ENCODE peak calls at places on chromosomes 12 and 14, in seven cellular contexts. S is astrocyte, C is lower lobe of right lung, R is AG04450, H is tibial artery, G is tibial nerve, Z is AG09309. Q is an unnamed sample.

GRCh38 chr14:98249476-98249875 is 1022.5 kb downstream of the BCL11B start:
- DNase-seq in R (no peak), C (no peak), G (no peak), Z (no peak), S (no peak), H (no peak), Q (no peak)

GRCh38 chr12:47808574-47809380 is 10.9 kb downstream of the HDAC7 start:
- DNase-seq in R (no peak), C (no peak), S (no peak), G (no peak), Z (no peak), H (no peak), Q (no peak)

GRCh38 chr12:118312578-118312977 is 60.1 kb downstream of the TAOK3 start:
- DNase-seq in H (no peak), R (no peak), S (peak), G (no peak), C (no peak), Z (no peak), Q (no peak)

GRCh38 chr14:31457665-31458659 is 656 bp upstream of the DTD2 start:
- DNase-seq in S (no peak), C (no peak), Z (no peak), H (no peak), G (no peak), R (no peak), Q (no peak)

GRCh38 chr14:23383041-23383440 is 6.2 kb downstream of the CMTM5 start:
- DNase-seq in C (no peak), Z (no peak), S (no peak), H (no peak), R (no peak), G (no peak), Q (no peak)

GRCh38 chr12:68785823-68786222 is 22.2 kb upstream of the MDM2 start:
- DNase-seq in G (no peak), S (no peak), H (no peak), R (no peak), Z (no peak), C (no peak), Q (no peak)

GRCh38 chr14:79177106-79177505 is 1006.9 kb downstream of the NRXN3 start:
- DNase-seq in C (no peak), R (no peak), H (no peak), G (no peak), Z (no peak), S (no peak), Q (no peak)

GRCh38 chr12:123696641-123697040 is 15.5 kb upstream of the ATP6V0A2 start:
- DNase-seq in S (no peak), G (no peak), C (no peak), R (no peak), H (no peak), Z (no peak), Q (no peak)

GRCh38 chr12:42593781-42594322 is 4.3 kb upstream of the PRICKLE1 start:
- DNase-seq in H (no peak), G (no peak), Z (no peak), R (no peak), C (no peak), S (no peak), Q (no peak)

GRCh38 chr14:88468396-88468795 is 82.9 kb downstream of the SPATA7 start:
- DNase-seq in Z (peak), H (no peak), C (no peak), G (no peak), S (peak), R (peak), Q (no peak)

GRCh38 chr14:39731912-39732311 is 299.7 kb upstream of the FBXO33 start:
- DNase-seq in S (no peak), H (no peak), G (no peak), C (no peak), Z (no peak), R (no peak), Q (no peak)

GRCh38 chr14:76133103-76133502 is 18.6 kb upstream of the GPATCH2L start:
- DNase-seq in Z (no peak), R (no peak), H (no peak), C (no peak), S (no peak), G (no peak), Q (no peak)

GRCh38 chr12:6312529-6313325 is 2.2 kb downstream of the PLEKHG6 start:
- DNase-seq in C (peak), G (no peak), R (no peak), H (no peak), S (no peak), Z (no peak), Q (no peak)

GRCh38 chr12:26149963-26150362 is 25.1 kb upstream of the BHLHE41 start:
- DNase-seq in G (no peak), Z (no peak), R (no peak), C (no peak), H (no peak), S (no peak), Q (no peak)

GRCh38 chr14:93543766-93544165 is 113.0 kb downstream of the UNC79 start:
- DNase-seq in G (no peak), C (no peak), S (no peak), H (no peak), Z (peak), R (no peak), Q (no peak)
- TF ChIP-seq CTCF in G (peak), C (peak), S (peak), H (no peak), Z (peak), R (peak), Q (peak)

GRCh38 chr14:21209185-21209584 is 53.3 kb upstream of the OR5AU1 start:
- DNase-seq in R (no peak), H (no peak), G (no peak), Z (no peak), S (no peak), C (no peak), Q (no peak)

GRCh38 chr14:21205678-21206581 is 50.1 kb upstream of the OR5AU1 start:
- DNase-seq in R (no peak), H (no peak), C (no peak), S (no peak), Z (no peak), G (no peak), Q (no peak)

GRCh38 chr14:21206753-21207684 is 51.2 kb upstream of the OR5AU1 start:
- DNase-seq in H (no peak), Z (no peak), R (no peak), S (no peak), C (no peak), G (no peak), Q (no peak)

GRCh38 chr14:21210023-21210422 is 54.2 kb upstream of the OR5AU1 start:
- DNase-seq in C (no peak), H (no peak), S (no peak), R (no peak), G (no peak), Z (no peak), Q (no peak)

GRCh38 chr14:21208554-21208953 is 52.7 kb upstream of the OR5AU1 start:
- DNase-seq in H (no peak), Z (no peak), C (no peak), R (no peak), G (no peak), S (no peak), Q (no peak)
- H3K4me3 ChIP-seq in H (no peak), Z (no peak), C (no peak), R (no peak), G (no peak), S (no peak), Q (no peak)

GRCh38 chr12:21444193-21445146 is 7.0 kb downstream of the PYROXD1 start:
- DNase-seq in Z (no peak), S (no peak), R (no peak), G (no peak), C (no peak), H (no peak), Q (no peak)
- TF ChIP-seq CTCF in Z (no peak), S (no peak), R (no peak), G (no peak), C (no peak), H (no peak), Q (no peak)

GRCh38 chr14:60655898-60656754 is 6.8 kb upstream of the SIX1 start:
- DNase-seq in C (no peak), Z (no peak), G (no peak), H (no peak), R (no peak), S (no peak), Q (no peak)
- H3K4me3 ChIP-seq in C (peak), Z (no peak), G (peak), H (peak), R (peak), S (peak), Q (peak)

GRCh38 chr14:74977901-74978385 is 22.5 kb upstream of the PGF start:
- DNase-seq in C (no peak), R (no peak), H (no peak), S (no peak), G (no peak), Z (no peak), Q (no peak)

GRCh38 chr14:74977164-74977900 is 21.9 kb upstream of the PGF start:
- DNase-seq in G (no peak), R (no peak), S (no peak), H (no peak), C (no peak), Z (no peak), Q (no peak)

GRCh38 chr14:74974364-74975058 is 19.1 kb upstream of the PGF start:
- DNase-seq in H (no peak), S (no peak), C (no peak), G (no peak), R (no peak), Z (no peak), Q (no peak)

GRCh38 chr14:74975059-74975810 is 19.8 kb upstream of the PGF start:
- DNase-seq in C (no peak), Z (no peak), H (peak), R (no peak), G (peak), S (no peak), Q (no peak)

GRCh38 chr14:74976264-74977113 is 21.1 kb upstream of the PGF start:
- DNase-seq in R (no peak), S (no peak), C (no peak), G (no peak), H (no peak), Z (no peak), Q (no peak)
- TF ChIP-seq CTCF in R (no peak), S (no peak), C (no peak), G (no peak), H (no peak), Z (no peak), Q (no peak)

Q was measured in epithelial cell of proximal tubule.